ENCODE peak calls at places on chromosomes 6 and 20, in eight cellular contexts. J is heart right ventricle; U is cardiac muscle cell; A is effector memory CD4-positive, alpha-beta T cell; P is WERI-Rb-1; L is ovary; T is IMR-90; K is left lung. N is an unnamed sample.

GRCh38 chr6:111683126-111683525 is 77.4 kb upstream of the TRAF3IP2 start:
- DNase-seq in J (no peak), U (no peak), A (no peak), P (no peak), L (no peak), T (no peak), K (no peak), N (no peak)

GRCh38 chr20:36544134-36545018 is 3.1 kb downstream of the MYL9 start:
- DNase-seq in J (peak), U (peak), A (no peak), P (no peak), L (peak), T (peak), K (no peak), N (no peak)

GRCh38 chr20:58986286-58986967 is 5.4 kb downstream of the NELFCD start:
- DNase-seq in J (no peak), U (no peak), A (no peak), P (no peak), L (no peak), T (no peak), K (no peak), N (no peak)

GRCh38 chr6:44238687-44239350 is 8.1 kb upstream of the HSP90AB1 start:
- DNase-seq in J (no peak), U (no peak), A (no peak), P (peak), L (peak), T (no peak), K (no peak), N (no peak)

GRCh38 chr20:60117040-60117439 is 158.8 kb downstream of the CDH26 start:
- DNase-seq in J (no peak), U (no peak), A (no peak), P (no peak), L (no peak), T (peak), K (no peak), N (no peak)

GRCh38 chr6:6861346-6861745 is 246.4 kb upstream of the RREB1 start:
- DNase-seq in J (no peak), U (no peak), A (no peak), P (peak), L (no peak), T (no peak), K (no peak), N (no peak)

GRCh38 chr20:62321521-62321948 is 18.7 kb downstream of the ADRM1 start:
- DNase-seq in J (no peak), U (no peak), A (no peak), P (peak), L (no peak), T (no peak), K (no peak), N (no peak)

GRCh38 chr6:134437376-134437775 is 119.5 kb upstream of the SGK1 start:
- DNase-seq in J (no peak), U (peak), A (no peak), P (no peak), L (no peak), T (peak), K (no peak), N (no peak)

GRCh38 chr20:62921119-62921687 is 5.1 kb downstream of the DIDO1 start:
- DNase-seq in J (peak), U (peak), A (peak), P (peak), L (peak), T (peak), K (no peak), N (no peak)

GRCh38 chr6:78993955-78994354 is 84.1 kb downstream of the PHIP start:
- DNase-seq in J (no peak), U (no peak), A (no peak), P (no peak), L (no peak), T (no peak), K (no peak), N (no peak)

GRCh38 chr6:129675669-129676472 is 34.1 kb downstream of the ARHGAP18 start:
- DNase-seq in J (no peak), U (no peak), A (no peak), P (no peak), L (no peak), T (no peak), K (no peak), N (no peak)

GRCh38 chr20:16821211-16822089 is 73.3 kb downstream of the OTOR start:
- DNase-seq in J (no peak), U (peak), A (no peak), P (peak), L (no peak), T (peak), K (no peak), N (no peak)

GRCh38 chr20:57040924-57041323 is 225.5 kb downstream of the BMP7 start:
- DNase-seq in J (no peak), U (no peak), A (no peak), P (no peak), L (no peak), T (peak), K (no peak), N (no peak)

GRCh38 chr6:52622810-52623209 is 46.0 kb upstream of the TRAM2 start:
- DNase-seq in J (no peak), U (no peak), A (no peak), P (no peak), L (no peak), T (no peak), K (no peak), N (no peak)

GRCh38 chr6:44247338-44248302 is 719 bp downstream of the HSP90AB1 start:
- DNase-seq in J (peak), U (peak), A (peak), P (peak), L (peak), T (peak), K (peak), N (peak)

GRCh38 chr6:109446541-109446940 is 6.0 kb downstream of the SMPD2 start:
- DNase-seq in J (no peak), U (no peak), A (no peak), P (no peak), L (no peak), T (no peak), K (no peak), N (no peak)

GRCh38 chr6:7311920-7312615 is 931 bp downstream of the SSR1 start:
- DNase-seq in J (no peak), U (no peak), A (no peak), P (no peak), L (no peak), T (peak), K (no peak), N (no peak)

GRCh38 chr6:169940554-169941290 is 189.3 kb downstream of the ERMARD start:
- DNase-seq in J (no peak), U (no peak), A (no peak), P (peak), L (no peak), T (no peak), K (no peak), N (no peak)

GRCh38 chr6:11769816-11770545 is 8.6 kb downstream of the ADTRP start:
- DNase-seq in J (no peak), U (no peak), A (no peak), P (peak), L (no peak), T (no peak), K (no peak), N (no peak)

GRCh38 chr20:6623989-6624388 is 143.5 kb upstream of the BMP2 start:
- DNase-seq in J (no peak), U (no peak), A (no peak), P (no peak), L (no peak), T (no peak), K (no peak), N (no peak)

GRCh38 chr6:9417400-9417799 is 982.1 kb upstream of the SLC35B3 start:
- DNase-seq in J (no peak), U (no peak), A (no peak), P (no peak), L (no peak), T (no peak), K (no peak), N (no peak)

GRCh38 chr20:40511478-40511877 is 177.6 kb downstream of the MAFB start:
- DNase-seq in J (no peak), U (peak), A (no peak), P (no peak), L (no peak), T (no peak), K (no peak), N (no peak)

GRCh38 chr20:51481311-51481997 is 61.1 kb downstream of the NFATC2 start:
- DNase-seq in J (no peak), U (no peak), A (peak), P (no peak), L (no peak), T (no peak), K (no peak), N (no peak)

GRCh38 chr20:46713957-46714834 is 4.7 kb downstream of the SLC2A10 start:
- DNase-seq in J (no peak), U (no peak), A (no peak), P (no peak), L (no peak), T (no peak), K (no peak), N (no peak)

GRCh38 chr20:47205577-47206123 is 150.8 kb downstream of the ZMYND8 start:
- DNase-seq in J (peak), U (peak), A (no peak), P (peak), L (peak), T (peak), K (peak), N (no peak)

GRCh38 chr6:16676978-16677377 is 84.3 kb downstream of the ATXN1 start:
- DNase-seq in J (no peak), U (peak), A (no peak), P (no peak), L (no peak), T (peak), K (no peak), N (no peak)

GRCh38 chr20:32483351-32484220 is 101.5 kb downstream of the NOL4L start:
- DNase-seq in J (peak), U (peak), A (peak), P (peak), L (peak), T (peak), K (peak), N (peak)

GRCh38 chr6:79947191-79948173 is at the start of gene ELOVL4:
- DNase-seq in J (peak), U (peak), A (peak), P (peak), L (peak), T (peak), K (peak), N (peak)

GRCh38 chr20:36573798-36574277 is 441 bp downstream of the TGIF2 start:
- DNase-seq in J (no peak), U (no peak), A (peak), P (peak), L (peak), T (no peak), K (peak), N (no peak)

GRCh38 chr20:54985100-54985499 is 509.7 kb downstream of the DOK5 start:
- DNase-seq in J (no peak), U (no peak), A (no peak), P (no peak), L (no peak), T (no peak), K (no peak), N (no peak)

GRCh38 chr6:139249387-139249786 is 42.4 kb downstream of the TXLNB start:
- DNase-seq in J (no peak), U (peak), A (no peak), P (no peak), L (no peak), T (no peak), K (no peak), N (no peak)

GRCh38 chr6:139252018-139252390 is 39.8 kb downstream of the TXLNB start:
- DNase-seq in J (no peak), U (no peak), A (no peak), P (no peak), L (peak), T (no peak), K (no peak), N (no peak)

GRCh38 chr6:139253656-139254055 is 38.1 kb downstream of the TXLNB start:
- DNase-seq in J (no peak), U (peak), A (no peak), P (no peak), L (no peak), T (no peak), K (no peak), N (no peak)

GRCh38 chr6:139250296-139251274 is 41.2 kb downstream of the TXLNB start:
- DNase-seq in J (peak), U (peak), A (no peak), P (peak), L (peak), T (peak), K (no peak), N (no peak)

GRCh38 chr6:139251377-139252017 is 40.3 kb downstream of the TXLNB start:
- DNase-seq in J (peak), U (no peak), A (no peak), P (no peak), L (no peak), T (no peak), K (no peak), N (no peak)
- H3K27ac ChIP-seq in J (peak), U (peak), A (peak), P (no peak), L (peak), T (no peak), K (peak), N (no peak)

GRCh38 chr6:152673233-152673632 is 24.5 kb upstream of the MYCT1 start:
- DNase-seq in J (no peak), U (peak), A (no peak), P (no peak), L (no peak), T (peak), K (no peak), N (no peak)

GRCh38 chr6:152669894-152670293 is 27.8 kb upstream of the MYCT1 start:
- DNase-seq in J (no peak), U (peak), A (no peak), P (no peak), L (no peak), T (peak), K (no peak), N (no peak)

GRCh38 chr6:152671146-152671545 is 26.6 kb upstream of the MYCT1 start:
- DNase-seq in J (no peak), U (peak), A (no peak), P (no peak), L (no peak), T (peak), K (no peak), N (no peak)
- H3K27ac ChIP-seq in J (no peak), U (no peak), A (no peak), P (no peak), L (no peak), T (no peak), K (no peak), N (no peak)

DNA sequence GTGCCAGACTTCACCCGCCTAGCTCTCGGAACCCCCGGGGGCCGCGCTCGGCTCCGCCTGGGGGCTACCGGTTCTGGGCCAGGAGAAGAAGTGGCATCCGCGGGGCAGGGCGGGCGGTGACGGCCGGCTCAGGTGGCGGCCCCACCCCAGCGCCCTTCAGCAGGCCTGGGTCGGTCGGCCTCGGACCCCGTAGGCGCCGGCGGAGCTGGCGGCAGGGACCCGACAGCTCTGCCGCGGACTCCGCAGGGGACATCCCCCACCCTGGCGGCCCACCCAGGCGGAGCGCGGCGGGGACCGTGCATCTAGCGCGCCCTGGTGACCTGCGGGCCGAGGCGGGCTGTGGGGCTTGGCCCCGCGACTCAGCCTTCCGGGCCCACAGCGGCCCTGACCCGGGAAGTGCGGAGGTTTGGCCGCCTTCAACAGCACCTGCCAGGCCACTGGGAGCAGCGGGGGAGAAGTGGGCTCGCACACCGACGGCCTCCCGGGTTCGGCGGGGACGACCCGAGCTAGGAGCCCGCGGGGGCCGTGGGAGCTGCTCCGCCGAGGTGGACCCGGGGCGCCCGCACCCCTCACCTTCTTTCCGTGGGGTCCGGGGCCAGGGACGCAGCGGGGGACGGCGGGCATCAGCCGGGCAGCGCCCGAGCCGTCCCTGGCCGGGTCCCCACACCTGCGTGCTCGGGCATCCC is 87.1 kb downstream of the TMEM242 start:
- DNase-seq in J (no peak), U (no peak), A (no peak), P (no peak), L (peak), T (no peak), K (peak), N (no peak)
- H3K27ac ChIP-seq in J (peak), U (no peak), A (no peak), P (no peak), L (peak), T (no peak), K (no peak), N (no peak)

GRCh38 chr6:106692823-106693216 is 63.4 kb downstream of the QRSL1 start:
- DNase-seq in J (no peak), U (no peak), A (no peak), P (no peak), L (no peak), T (no peak), K (no peak), N (no peak)
- H3K27ac ChIP-seq in J (no peak), U (no peak), A (no peak), P (no peak), L (no peak), T (no peak), K (no peak), N (peak)

GRCh38 chr6:15411766-15412165 is 165.9 kb downstream of the JARID2 start:
- DNase-seq in J (no peak), U (no peak), A (no peak), P (no peak), L (no peak), T (no peak), K (no peak), N (no peak)

GRCh38 chr6:15410752-15411151 is 164.9 kb downstream of the JARID2 start:
- DNase-seq in J (no peak), U (no peak), A (no peak), P (no peak), L (no peak), T (no peak), K (no peak), N (no peak)

GRCh38 chr6:15408758-15409157 is 162.9 kb downstream of the JARID2 start:
- DNase-seq in J (no peak), U (no peak), A (no peak), P (no peak), L (no peak), T (no peak), K (no peak), N (no peak)

GRCh38 chr6:15409301-15410125 is 163.6 kb downstream of the JARID2 start:
- DNase-seq in J (no peak), U (no peak), A (no peak), P (no peak), L (no peak), T (no peak), K (no peak), N (no peak)

GRCh38 chr6:15410126-15410391 is 164.2 kb downstream of the JARID2 start:
- DNase-seq in J (no peak), U (no peak), A (no peak), P (no peak), L (no peak), T (no peak), K (no peak), N (no peak)
- H3K27ac ChIP-seq in J (no peak), U (no peak), A (no peak), P (no peak), L (no peak), T (no peak), K (no peak), N (no peak)

GRCh38 chr6:73666393-73666792 is 12.6 kb upstream of the SLC17A5 start:
- DNase-seq in J (no peak), U (peak), A (no peak), P (no peak), L (no peak), T (peak), K (no peak), N (no peak)
- H3K27ac ChIP-seq in J (no peak), U (no peak), A (no peak), P (no peak), L (no peak), T (no peak), K (no peak), N (no peak)

GRCh38 chr20:38135641-38136420 is 29.2 kb downstream of the TGM2 start:
- DNase-seq in J (no peak), U (no peak), A (no peak), P (no peak), L (no peak), T (no peak), K (no peak), N (no peak)
- H3K27ac ChIP-seq in J (peak), U (peak), A (no peak), P (no peak), L (no peak), T (no peak), K (peak), N (no peak)

GRCh38 chr20:45355685-45356084 is 7.3 kb upstream of the SYS1 start:
- DNase-seq in J (no peak), U (no peak), A (no peak), P (no peak), L (no peak), T (no peak), K (no peak), N (no peak)
- H3K27ac ChIP-seq in J (no peak), U (no peak), A (no peak), P (no peak), L (no peak), T (peak), K (no peak), N (no peak)

DNA sequence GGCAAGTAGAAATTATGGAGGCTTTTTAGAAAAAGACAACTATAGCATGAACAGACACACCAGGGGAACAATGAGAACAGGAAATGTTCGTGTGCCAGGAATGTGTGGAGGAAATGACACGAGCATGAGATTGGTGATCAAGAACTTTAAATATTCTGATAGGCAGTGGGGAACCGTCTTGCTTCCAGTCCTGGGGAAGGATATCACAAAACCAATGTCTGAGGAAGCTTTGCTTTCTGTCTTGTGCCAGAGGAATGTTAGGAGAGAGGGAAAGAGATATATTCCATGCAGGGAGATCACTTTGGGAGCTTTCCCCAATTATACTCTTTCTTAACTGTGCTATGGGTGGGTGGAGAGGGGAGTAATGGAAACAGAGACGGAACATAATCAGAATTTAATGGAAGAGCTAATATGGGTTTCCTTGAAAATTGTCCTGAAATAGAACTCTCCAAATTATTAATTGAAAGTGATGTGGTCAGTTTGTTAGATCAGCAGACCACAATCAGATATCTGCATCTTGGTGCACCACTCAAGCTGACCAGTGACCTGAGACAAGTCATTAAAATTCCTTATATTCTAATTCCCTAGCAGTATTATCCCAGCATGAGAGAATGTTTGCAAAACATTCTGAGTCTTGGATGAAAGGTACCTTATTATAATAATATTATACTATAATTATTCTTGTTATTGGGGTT is 178.2 kb downstream of the SOX4 start:
- DNase-seq in J (no peak), U (peak), A (no peak), P (no peak), L (no peak), T (no peak), K (no peak), N (no peak)
- H3K27ac ChIP-seq in J (no peak), U (no peak), A (no peak), P (no peak), L (no peak), T (no peak), K (no peak), N (no peak)